ENCODE peak calls at places on chromosomes 16 and 17, in seven cellular contexts. C is C1 segment of cervical spinal cord; J is mesendoderm; O is cardiac fibroblast; Q is fibroblast of the aortic adventitia; Y is left colon; I is activated CD4-positive, alpha-beta T cell treated with anti-CD3 and anti-CD28 coated beads, Interleukin-2, amount 50 U/mL, for 1 hour. H is an unnamed sample.

GRCh38 chr17:83083368-83084201 is 4.2 kb downstream of the METRNL start:
- DNase-seq in J (peak; percentile 93), Q (peak; percentile 99), C (no peak), O (peak; percentile 97), I (peak; percentile 37), Y (no peak), H (peak; percentile 93)

GRCh38 chr16:58098207-58099096 is 30.7 kb downstream of the CFAP20 start:
- DNase-seq in O (peak; percentile 30), C (no peak), Y (no peak), I (no peak), J (peak; percentile 51), Q (peak; percentile 26), H (peak; percentile 94)

GRCh38 chr16:28276301-28276700 is 16.0 kb upstream of the SBK1 start:
- DNase-seq in C (no peak), J (no peak), I (no peak), Q (no peak), O (no peak), Y (no peak), H (no peak)

GRCh38 chr16:11327277-11328171 is 17.7 kb upstream of the RMI2 start:
- DNase-seq in I (no peak), J (peak; percentile 78), Y (peak; percentile 49), C (no peak), Q (no peak), O (no peak), H (no peak)

GRCh38 chr17:43766413-43767052 is 7.9 kb upstream of the SOST start:
- DNase-seq in Q (peak; percentile 57), O (peak; percentile 73), C (peak; percentile 20), Y (peak; percentile 84), I (peak; percentile 58), J (peak; percentile 62), H (peak; percentile 33)

GRCh38 chr16:50602531-50603205 is 54.5 kb downstream of the NKD1 start:
- DNase-seq in Q (no peak), C (no peak), I (peak; percentile 50), J (no peak), O (no peak), Y (peak; percentile 31), H (no peak)

GRCh38 chr17:81329279-81329926 is 34.3 kb upstream of the SLC38A10 start:
- DNase-seq in Q (peak; percentile 84), C (no peak), Y (peak; percentile 88), J (peak; percentile 94), O (peak; percentile 88), I (no peak), H (peak; percentile 80)

GRCh38 chr16:68369168-68369567 is 58.3 kb downstream of the PRMT7 start:
- DNase-seq in O (no peak), C (no peak), Q (no peak), I (no peak), Y (no peak), J (no peak), H (no peak)

GRCh38 chr17:81237591-81238489 is 1.0 kb downstream of the TEPSIN start:
- DNase-seq in Q (no peak), Y (no peak), J (no peak), O (no peak), I (no peak), C (no peak), H (no peak)

GRCh38 chr17:13419676-13420075 is 182.1 kb downstream of the HS3ST3A1 start:
- DNase-seq in Q (no peak), Y (no peak), O (no peak), C (no peak), I (no peak), J (no peak), H (no peak)

GRCh38 chr17:30514895-30515596 is 37.8 kb downstream of the GOSR1 start:
- DNase-seq in Q (no peak), C (no peak), J (no peak), I (no peak), Y (no peak), O (no peak), H (no peak)

GRCh38 chr17:35981246-35981645 is at the start of gene CCL16:
- DNase-seq in C (no peak), Q (no peak), I (no peak), O (no peak), J (no peak), Y (no peak), H (no peak)

GRCh38 chr16:27598226-27598625 is 48.3 kb downstream of the KATNIP start:
- DNase-seq in Q (no peak), J (no peak), C (no peak), I (no peak), O (no peak), Y (no peak), H (no peak)

GRCh38 chr16:57000271-57001025 is 11.1 kb downstream of the NLRC5 start:
- DNase-seq in C (no peak), Q (peak; percentile 92), I (no peak), J (no peak), O (peak; percentile 96), Y (no peak), H (peak; percentile 87)

GRCh38 chr16:14475370-14476139 is 154.5 kb downstream of the PARN start:
- DNase-seq in J (no peak), Y (no peak), C (no peak), O (peak; percentile 24), Q (peak; percentile 43), I (no peak), H (no peak)

GRCh38 chr17:4899341-4900230 is at the start of gene C17orf107:
- DNase-seq in Y (peak; percentile 94), O (peak; percentile 79), I (peak; percentile 94), Q (peak; percentile 68), C (peak; percentile 35), J (peak; percentile 38), H (peak; percentile 69)

GRCh38 chr16:46830417-46830901 is 521 bp downstream of the C16orf87 start:
- DNase-seq in J (peak; percentile 50), C (no peak), I (peak; percentile 28), O (peak; percentile 14), Q (no peak), Y (peak; percentile 66), H (no peak)

GRCh38 chr16:11836653-11837244 is 14.6 kb downstream of the RSL1D1 start:
- DNase-seq in I (no peak), C (no peak), J (peak; percentile 86), O (peak; percentile 84), Q (peak; percentile 60), Y (no peak), H (peak; percentile 82)

GRCh38 chr16:30472328-30472942 is at the start of gene ITGAL:
- DNase-seq in Q (no peak), O (no peak), J (peak; percentile 6), I (peak; percentile 75), C (peak; percentile 19), Y (peak; percentile 59), H (no peak)

GRCh38 chr17:31579265-31579664 is 187.8 kb downstream of the RAB11FIP4 start:
- DNase-seq in O (peak; percentile 44), Y (no peak), J (no peak), C (peak; percentile 16), I (no peak), Q (no peak), H (peak; percentile 65)

GRCh38 chr16:87802670-87803069 is 36.9 kb upstream of the KLHDC4 start:
- DNase-seq in O (no peak), J (no peak), Q (no peak), C (no peak), I (no peak), Y (no peak), H (no peak)

GRCh38 chr17:19331134-19331533 is 31.4 kb downstream of the B9D1 start:
- DNase-seq in Q (peak; percentile 84), Y (no peak), I (no peak), C (no peak), J (no peak), O (peak; percentile 89), H (peak; percentile 92)

GRCh38 chr17:9468937-9469336 is 106.7 kb downstream of the STX8 start:
- DNase-seq in I (no peak), O (no peak), J (no peak), C (no peak), Q (no peak), Y (no peak), H (no peak)

GRCh38 chr16:64409762-64410161 is 712.1 kb downstream of the CDH11 start:
- DNase-seq in Q (peak; percentile 29), J (no peak), Y (no peak), I (no peak), O (peak; percentile 47), C (no peak), H (no peak)

GRCh38 chr17:17547210-17547764 is 44.2 kb downstream of the PEMT start:
- DNase-seq in Y (no peak), J (no peak), I (no peak), Q (no peak), O (no peak), C (no peak), H (no peak)

GRCh38 chr16:27408012-27408601 is 6.1 kb downstream of the IL21R start:
- DNase-seq in Y (no peak), Q (peak; percentile 40), C (no peak), O (peak; percentile 72), I (no peak), J (no peak), H (peak; percentile 11)

GRCh38 chr17:77332034-77332971 is 191.5 kb downstream of the SEC14L1 start:
- DNase-seq in Y (peak; percentile 27), O (peak; percentile 34), J (no peak), I (peak; percentile 44), Q (no peak), C (no peak), H (no peak)

GRCh38 chr17:7479389-7480192 is at the start of gene ZBTB4:
- DNase-seq in Y (peak; percentile 73), O (peak; percentile 39), J (peak; percentile 70), C (peak; percentile 78), Q (peak; percentile 40), I (peak; percentile 69), H (no peak)

GRCh38 chr16:11990672-11991390 is 14.3 kb downstream of the SNX29 start:
- DNase-seq in J (no peak), C (no peak), I (no peak), O (no peak), Y (no peak), Q (no peak), H (no peak)

H was measured in amniotic epithelial cell.